ENCODE peak calls at places on chromosomes 6 and 20, in eight cellular contexts. E, V, B, W, K, X, S and N are unnamed samples.

GRCh38 chr6:45728674-45729073 is 287.0 kb downstream of the CLIC5 start:
- DNase-seq in V (no peak), E (no peak), B (no peak), K (peak; percentile 36), X (peak; percentile 8), S (no peak), W (no peak), N (no peak)

GRCh38 chr20:46215913-46216707 is 92.2 kb downstream of the CDH22 start:
- DNase-seq in B (no peak), X (peak; percentile 36), K (peak; percentile 88), W (no peak), S (no peak), E (no peak), V (no peak), N (no peak)

GRCh38 chr20:10414982-10415650 is 18.9 kb downstream of the MKKS start:
- DNase-seq in W (no peak), K (peak; percentile 21), E (no peak), S (no peak), B (no peak), V (no peak), X (peak; percentile 28), N (no peak)

GRCh38 chr20:47764154-47764734 is 21.0 kb downstream of the SULF2 start:
- DNase-seq in V (no peak), S (no peak), K (no peak), W (no peak), E (no peak), X (no peak), B (no peak), N (no peak)

GRCh38 chr6:89797317-89797716 is 22.3 kb downstream of the MDN1 start:
- DNase-seq in X (no peak), S (no peak), B (no peak), E (no peak), W (no peak), V (no peak), K (peak; percentile 96), N (no peak)

GRCh38 chr20:23048283-23049200 is 930 bp downstream of the THBD start:
- DNase-seq in W (peak; percentile 44), S (no peak), V (peak; percentile 75), X (no peak), E (no peak), K (peak; percentile 15), B (peak; percentile 74), N (peak; percentile 56)

GRCh38 chr6:118284736-118285360 is 263.2 kb upstream of the PLN start:
- DNase-seq in K (peak; percentile 46), W (no peak), E (no peak), V (no peak), S (no peak), B (no peak), X (no peak), N (no peak)

GRCh38 chr6:161101517-161101916 is 109.9 kb downstream of the MAP3K4 start:
- DNase-seq in W (no peak), X (no peak), B (no peak), S (no peak), E (no peak), V (no peak), K (peak; percentile 25), N (no peak)

GRCh38 chr6:43614396-43614730 is 14.7 kb downstream of the GTPBP2 start:
- DNase-seq in S (no peak), W (no peak), B (no peak), K (no peak), V (no peak), E (no peak), X (no peak), N (no peak)

GRCh38 chr6:722608-723007 is 29.7 kb upstream of the EXOC2 start:
- DNase-seq in W (no peak), V (no peak), B (no peak), E (no peak), S (no peak), K (peak; percentile 39), X (peak; percentile 11), N (no peak)

GRCh38 chr6:70700922-70701876 is 33.5 kb downstream of the SMAP1 start:
- DNase-seq in S (no peak), E (no peak), B (no peak), K (no peak), V (no peak), X (no peak), W (no peak), N (no peak)

GRCh38 chr20:16759161-16759523 is 11.0 kb downstream of the OTOR start:
- DNase-seq in V (no peak), B (no peak), E (no peak), W (no peak), S (no peak), K (no peak), X (no peak), N (no peak)

GRCh38 chr6:50147371-50147770 is 97.6 kb upstream of the DEFB112 start:
- DNase-seq in V (no peak), W (no peak), E (no peak), X (no peak), K (no peak), S (no peak), B (no peak), N (no peak)

GRCh38 chr6:21496749-21497148 is 96.8 kb upstream of the SOX4 start:
- DNase-seq in X (no peak), V (no peak), W (no peak), E (no peak), B (no peak), S (no peak), K (no peak), N (no peak)

GRCh38 chr6:2502096-2502997 is 248.4 kb downstream of the MYLK4 start:
- DNase-seq in X (no peak), K (peak; percentile 15), B (no peak), E (no peak), S (no peak), W (no peak), V (no peak), N (no peak)

GRCh38 chr6:2021713-2022125 is 223.7 kb downstream of the GMDS start:
- DNase-seq in E (no peak), K (peak; percentile 67), S (no peak), X (peak; percentile 43), W (no peak), B (peak; percentile 87), V (peak; percentile 76), N (no peak)

GRCh38 chr6:140225587-140226438 is 851.4 kb upstream of the CITED2 start:
- DNase-seq in V (no peak), K (peak; percentile 32), S (no peak), X (peak; percentile 75), E (no peak), B (no peak), W (no peak), N (no peak)

GRCh38 chr20:58993332-58994248 is 12.5 kb downstream of the NELFCD start:
- DNase-seq in B (peak; percentile 30), K (no peak), W (no peak), X (no peak), S (no peak), E (no peak), V (peak; percentile 32), N (no peak)

GRCh38 chr6:41818271-41819054 is 31.0 kb downstream of the TOMM6 start:
- DNase-seq in E (no peak), S (no peak), X (no peak), K (no peak), W (no peak), V (no peak), B (no peak), N (no peak)

GRCh38 chr20:9974324-9974723 is 60.5 kb upstream of the ANKEF1 start:
- DNase-seq in S (no peak), V (no peak), W (no peak), B (no peak), E (no peak), X (no peak), K (no peak), N (no peak)

GRCh38 chr20:44069203-44069931 is 117.6 kb downstream of the JPH2 start:
- DNase-seq in S (peak; percentile 33), X (no peak), E (peak; percentile 68), B (peak; percentile 51), W (peak; percentile 79), K (no peak), V (no peak), N (peak; percentile 88)

GRCh38 chr6:29628419-29629281 is 4.3 kb downstream of the GABBR1 start:
- DNase-seq in B (peak; percentile 85), W (peak; percentile 55), K (peak; percentile 92), X (peak; percentile 75), E (no peak), S (peak; percentile 39), V (peak; percentile 81), N (peak; percentile 56)

GRCh38 chr6:3195377-3195694 is 32.1 kb downstream of the TUBB2B start:
- DNase-seq in K (no peak), B (no peak), W (no peak), X (no peak), V (no peak), E (no peak), S (no peak), N (no peak)

GRCh38 chr6:21053612-21054011 is 519.4 kb downstream of the CDKAL1 start:
- DNase-seq in V (no peak), K (no peak), W (no peak), S (no peak), X (no peak), B (no peak), E (no peak), N (no peak)

GRCh38 chr6:107827541-107827940 is 3.4 kb upstream of the SCML4 start:
- DNase-seq in W (no peak), X (no peak), K (no peak), S (no peak), E (no peak), V (no peak), B (no peak), N (peak; percentile 70)

GRCh38 chr6:29696147-29697129 is 15.5 kb upstream of the ZFP57 start:
- DNase-seq in V (no peak), W (no peak), E (no peak), B (no peak), S (no peak), K (no peak), X (peak; percentile 16), N (no peak)

GRCh38 chr6:7300890-7301289 is 12.1 kb downstream of the SSR1 start:
- DNase-seq in S (no peak), E (no peak), B (no peak), V (no peak), W (no peak), K (no peak), X (no peak), N (no peak)

GRCh38 chr6:138833819-138834539 is 38.1 kb downstream of the ECT2L start:
- DNase-seq in S (no peak), K (peak; percentile 85), E (no peak), V (no peak), W (no peak), B (no peak), X (no peak), N (no peak)

GRCh38 chr20:10611357-10611756 is 62.4 kb downstream of the JAG1 start:
- DNase-seq in K (no peak), W (no peak), B (no peak), E (no peak), V (no peak), X (peak; percentile 27), S (no peak), N (no peak)

GRCh38 chr6:131182991-131183425 is 47.7 kb downstream of the AKAP7 start:
- DNase-seq in X (peak; percentile 42), W (peak; percentile 26), V (no peak), K (peak; percentile 52), S (no peak), B (no peak), E (no peak), N (peak; percentile 55)

GRCh38 chr20:1467082-1467354 is 369 bp upstream of the NSFL1C start:
- DNase-seq in S (no peak), B (no peak), V (no peak), X (no peak), E (no peak), W (no peak), K (no peak), N (no peak)

GRCh38 chr6:44715188-44715587 is 327.7 kb downstream of the CDC5L start:
- DNase-seq in K (no peak), W (no peak), X (no peak), E (no peak), V (no peak), B (no peak), S (no peak), N (no peak)

GRCh38 chr6:27592481-27593199 is 119.7 kb upstream of the ZNF184 start:
- DNase-seq in X (peak; percentile 93), E (no peak), K (peak; percentile 68), W (peak; percentile 55), S (peak; percentile 4), V (no peak), B (no peak), N (peak; percentile 68)

GRCh38 chr6:116397960-116398359 is 27.2 kb downstream of the DSE start:
- DNase-seq in S (no peak), V (no peak), K (peak; percentile 45), W (no peak), E (no peak), B (no peak), X (peak; percentile 33), N (no peak)